ENCODE peak calls at places on chromosomes 6 and 20, in four cellular contexts. U is SK-N-SH, Z is fibroblast of mammary gland, K is fibroblast of villous mesenchyme. P is an unnamed sample.

GRCh38 chr20:41138527-41139226 is 1.3 kb downstream of the PLCG1 start:
- DNase-seq in U (peak), Z (no peak), K (peak), P (peak)

GRCh38 chr20:59016795-59017492 is 2.3 kb upstream of the TUBB1 start:
- DNase-seq in Z (no peak), U (no peak), K (no peak), P (peak)

GRCh38 chr6:110731196-110731595 is 84.1 kb downstream of the CDK19 start:
- DNase-seq in Z (peak), K (no peak), U (no peak), P (no peak)

GRCh38 chr6:53011993-53012392 is 16.9 kb upstream of the GSTA4 start:
- DNase-seq in K (peak), Z (peak), U (no peak), P (no peak)

GRCh38 chr6:88629838-88630462 is 333.5 kb downstream of the RNGTT start:
- DNase-seq in U (no peak), K (no peak), Z (no peak), P (no peak)

GRCh38 chr20:50916257-50916656 is 15.0 kb downstream of the ADNP start:
- DNase-seq in K (peak), Z (peak), U (no peak), P (peak)

GRCh38 chr20:61933951-61934715 is 131.5 kb downstream of the TAF4 start:
- DNase-seq in U (no peak), K (no peak), Z (no peak), P (no peak)

GRCh38 chr6:156379946-156380707 is 397.1 kb upstream of the ARID1B start:
- DNase-seq in Z (no peak), K (peak), U (peak), P (peak)

GRCh38 chr6:92052513-92052912 is 1366.8 kb downstream of the EPHA7 start:
- DNase-seq in Z (no peak), K (no peak), U (no peak), P (no peak)

GRCh38 chr6:40164345-40164755 is 230.1 kb upstream of the MOCS1 start:
- DNase-seq in U (no peak), Z (peak), K (no peak), P (no peak)

GRCh38 chr20:58617158-58617557 is 33.9 kb upstream of the STX16 start:
- DNase-seq in K (no peak), U (no peak), Z (no peak), P (no peak)

GRCh38 chr6:33885121-33886057 is 81.6 kb upstream of the MLN start:
- DNase-seq in Z (peak), U (no peak), K (peak), P (peak)

GRCh38 chr20:25588491-25588890 is 3.2 kb upstream of the NINL start:
- DNase-seq in K (no peak), Z (no peak), U (no peak), P (no peak)

GRCh38 chr6:169961772-169962561 is 210.5 kb downstream of the ERMARD start:
- DNase-seq in U (peak), Z (no peak), K (no peak), P (no peak)
- TF ChIP-seq CTCF in U (no peak), Z (peak), K (peak), P (no peak)

DNA sequence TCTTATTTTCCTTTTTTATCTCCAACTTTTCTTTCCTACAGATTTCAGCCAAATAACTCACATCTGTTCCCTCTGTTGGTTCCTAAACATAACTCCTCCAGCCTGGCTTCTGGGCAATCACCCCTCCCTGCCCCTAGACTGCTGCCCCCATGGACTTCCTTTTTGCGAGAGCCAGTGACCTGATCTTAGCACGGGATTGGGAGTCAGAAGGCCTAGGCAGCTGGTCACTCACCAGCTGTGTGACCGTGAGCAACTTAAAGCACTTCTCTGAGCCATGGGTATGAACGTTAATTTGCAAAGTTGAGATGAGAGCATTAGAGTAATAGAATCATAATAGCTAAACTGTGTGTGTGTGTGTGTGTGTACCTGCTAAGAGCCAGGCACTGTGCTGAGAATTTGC is 4.5 kb upstream of the MMP9 start:
- DNase-seq in K (no peak), Z (no peak), U (no peak), P (no peak)
- H3K4me3 ChIP-seq in K (no peak), Z (no peak), U (no peak), P (no peak)

DNA sequence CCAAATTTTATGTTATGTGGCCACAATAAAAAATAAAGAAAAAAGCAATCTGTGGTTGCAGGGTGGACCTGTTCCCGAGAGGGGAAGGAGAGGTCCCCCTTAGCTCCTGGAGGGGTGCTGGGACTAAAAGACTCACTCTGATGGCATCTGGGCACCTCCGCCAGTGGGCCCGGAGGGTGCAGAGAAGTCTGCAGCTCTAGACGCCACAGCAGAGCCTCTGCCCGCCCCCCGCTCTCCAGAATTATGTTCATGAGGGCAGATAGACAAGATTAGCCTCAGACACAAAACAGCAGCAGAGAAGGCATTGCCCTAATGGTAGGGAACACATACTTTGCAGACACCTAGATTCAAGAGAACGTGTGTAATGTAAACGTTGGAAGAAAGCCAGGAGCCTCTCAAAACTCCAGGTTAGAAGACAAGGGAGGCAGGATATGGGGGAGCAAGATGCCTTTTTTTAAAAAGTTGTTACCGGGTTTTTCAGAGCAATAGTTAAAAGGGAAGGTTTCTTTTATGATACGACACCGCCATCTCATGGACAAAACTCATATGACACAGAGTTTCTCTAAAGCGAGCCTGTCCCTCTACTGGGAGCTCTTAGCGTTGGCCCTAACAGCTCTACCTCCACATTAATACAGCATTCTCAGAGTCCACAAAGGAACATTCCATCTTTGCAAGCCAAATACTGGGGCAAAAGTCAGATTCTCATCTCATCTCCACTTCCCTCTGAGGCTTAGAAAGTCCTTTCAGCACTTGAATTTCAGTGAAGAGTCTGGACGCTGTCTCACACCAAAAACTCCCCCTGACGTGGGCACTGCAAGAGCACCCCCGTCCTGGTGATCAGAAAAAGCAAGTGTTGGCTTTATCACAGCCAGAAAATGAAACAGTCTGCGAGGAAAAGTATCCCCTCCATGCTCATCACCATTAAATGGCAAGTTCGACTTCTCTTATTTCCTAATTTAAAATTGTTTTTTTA is 47.2 kb downstream of the FOXF2 start:
- DNase-seq in U (peak), Z (peak), K (peak), P (peak)
- TF ChIP-seq CTCF in U (peak), Z (peak), K (peak), P (peak)

DNA sequence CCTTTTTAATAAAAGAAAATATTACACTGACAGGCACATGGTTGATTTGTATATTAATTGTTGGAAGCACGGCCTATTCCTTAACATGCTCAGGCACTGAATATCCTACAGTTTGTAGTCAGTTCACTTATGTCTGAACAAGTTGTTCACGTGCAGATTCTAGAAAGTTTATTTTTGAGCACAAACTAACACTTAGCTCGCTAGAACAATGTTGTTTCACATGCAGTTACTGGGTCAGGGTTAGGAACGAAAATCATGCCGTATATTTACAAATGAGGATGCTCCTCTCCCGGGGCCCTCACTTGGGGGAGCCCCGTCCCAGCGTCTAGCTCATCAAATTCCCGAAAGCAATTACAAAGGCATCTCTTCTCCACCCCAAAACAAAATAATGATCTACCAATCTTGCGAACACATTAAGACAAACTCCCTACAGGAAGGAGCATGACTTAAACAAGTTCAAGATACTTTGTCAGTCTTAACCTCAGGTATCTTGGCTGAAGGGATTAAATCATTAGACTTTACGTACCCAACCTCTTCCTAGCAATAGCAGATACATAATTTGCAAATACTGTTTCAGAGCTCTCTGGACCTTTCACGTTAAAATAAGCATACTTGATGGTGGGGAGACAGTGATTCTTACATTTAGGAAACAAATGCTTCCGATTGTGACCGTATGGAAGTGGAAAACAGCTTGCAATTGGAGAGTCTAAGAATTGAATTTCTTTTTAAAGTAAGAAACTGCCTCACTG is 1.5 kb downstream of the MAP7 start:
- DNase-seq in Z (no peak), U (no peak), K (no peak), P (no peak)
- H3K4me3 ChIP-seq in Z (no peak), U (peak), K (no peak), P (no peak)

GRCh38 chr20:34022843-34023234 is 29.1 kb downstream of the RALY start:
- DNase-seq in U (no peak), Z (no peak), K (no peak), P (no peak)
- TF ChIP-seq CTCF in U (no peak), Z (no peak), K (no peak), P (no peak)

GRCh38 chr6:30881987-30882763 is 2.1 kb upstream of the DDR1 start:
- DNase-seq in Z (peak), U (peak), K (peak), P (peak)

GRCh38 chr6:30883743-30884520 is at the start of gene DDR1:
- DNase-seq in U (peak), K (peak), Z (peak), P (peak)

GRCh38 chr6:30884521-30885480 is 482 bp downstream of the DDR1 start:
- DNase-seq in U (peak), Z (no peak), K (peak), P (peak)

GRCh38 chr6:30882764-30883475 is 1.4 kb upstream of the DDR1 start:
- DNase-seq in Z (no peak), K (no peak), U (peak), P (no peak)

DNA sequence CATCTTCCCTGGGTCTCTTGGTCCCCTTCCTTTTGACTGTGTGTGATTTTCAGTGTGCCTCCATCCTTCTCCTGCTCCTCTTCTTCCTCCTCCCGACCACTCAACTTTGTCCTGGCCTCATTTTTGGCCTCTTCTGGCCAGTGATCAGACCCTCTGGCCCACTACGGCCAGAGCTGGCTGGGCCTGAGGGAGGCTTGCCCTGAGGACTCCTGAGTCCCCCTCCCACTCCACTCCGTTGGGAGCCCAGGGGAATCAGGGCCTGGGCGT is 910 bp upstream of the DDR1 start:
- DNase-seq in U (no peak), Z (no peak), K (no peak), P (no peak)
- H3K4me3 ChIP-seq in U (peak), Z (no peak), K (no peak), P (no peak)